ENCODE peak calls at places on chromosomes 7 and 10, in four cellular contexts. H is HepG2, W is K562, I is GM12878. K is an unnamed sample.

GRCh38 chr10:114925675-114926204 is 12.3 kb upstream of the TRUB1 start:
- DNase-seq in W (no peak), H (no peak), I (no peak), K (no peak)

GRCh38 chr10:74244097-74244685 is 93.2 kb downstream of the ADK start:
- DNase-seq in I (no peak), H (peak), W (no peak), K (no peak)

GRCh38 chr7:81285142-81285871 is 366.5 kb upstream of the SEMA3C start:
- DNase-seq in I (no peak), H (no peak), W (no peak), K (no peak)

GRCh38 chr10:116774728-116775151 is 32.4 kb upstream of the HSPA12A start:
- DNase-seq in W (no peak), I (no peak), H (no peak), K (no peak)

GRCh38 chr7:93601363-93601762 is 26.8 kb upstream of the CALCR start:
- DNase-seq in I (no peak), H (no peak), W (no peak), K (no peak)

GRCh38 chr10:9625266-9625776 is 1392.4 kb upstream of the CELF2 start:
- DNase-seq in I (no peak), H (no peak), W (no peak), K (no peak)

GRCh38 chr7:122803851-122804250 is 82.4 kb downstream of the CADPS2 start:
- DNase-seq in H (no peak), I (no peak), W (no peak), K (no peak)

GRCh38 chr10:621500-621899 is 68.0 kb downstream of the DIP2C start:
- DNase-seq in W (no peak), I (no peak), H (no peak), K (no peak)

GRCh38 chr10:17009228-17009700 is 120.3 kb downstream of the CUBN start:
- DNase-seq in H (no peak), I (no peak), W (no peak), K (no peak)

GRCh38 chr7:42292991-42293521 is 56.0 kb upstream of the GLI3 start:
- DNase-seq in W (no peak), H (no peak), I (no peak), K (no peak)

GRCh38 chr10:3043512-3044368 is 23.6 kb upstream of the PFKP start:
- DNase-seq in I (no peak), W (peak), H (peak), K (peak)

GRCh38 chr10:34360984-34361383 is 454.1 kb downstream of the PARD3 start:
- DNase-seq in H (no peak), I (no peak), W (no peak), K (no peak)

GRCh38 chr7:106623846-106624245 is 37.1 kb downstream of the CCDC71L start:
- DNase-seq in W (no peak), I (no peak), H (no peak), K (no peak)

GRCh38 chr10:114694735-114695134 is 36.7 kb upstream of the ABLIM1 start:
- DNase-seq in W (peak), H (peak), I (no peak), K (peak)

GRCh38 chr7:121824276-121824675 is 48.7 kb upstream of the PTPRZ1 start:
- DNase-seq in I (no peak), W (no peak), H (peak), K (no peak)

GRCh38 chr10:94747838-94748237 is 14.6 kb upstream of the CYP2C19 start:
- DNase-seq in I (no peak), H (no peak), W (no peak), K (no peak)

GRCh38 chr10:79184141-79184625 is 115.4 kb downstream of the ZMIZ1 start:
- DNase-seq in H (peak), W (no peak), I (no peak), K (no peak)

GRCh38 chr10:6036861-6037321 is 25.3 kb downstream of the IL2RA start:
- DNase-seq in W (no peak), I (no peak), H (no peak), K (no peak)

GRCh38 chr10:25978771-25979170 is 44.7 kb downstream of the MYO3A start:
- DNase-seq in W (no peak), H (no peak), I (no peak), K (no peak)

GRCh38 chr10:93629636-93630291 is 17.4 kb downstream of the PDE6C start:
- DNase-seq in W (no peak), H (no peak), I (no peak), K (no peak)

GRCh38 chr7:96800824-96801223 is 91.2 kb upstream of the SEM1 start:
- DNase-seq in W (no peak), H (peak), I (no peak), K (no peak)

GRCh38 chr7:25813381-25813780 is 338.6 kb upstream of the NFE2L3 start:
- DNase-seq in H (no peak), I (no peak), W (no peak), K (no peak)

GRCh38 chr10:13712799-13713581 is 126.2 kb downstream of the PRPF18 start:
- DNase-seq in I (peak), H (no peak), W (peak), K (no peak)

GRCh38 chr10:62554632-62555199 is 180.5 kb downstream of the ZNF365 start:
- DNase-seq in I (no peak), H (peak), W (peak), K (peak)

GRCh38 chr10:18571076-18571475 is 80.3 kb downstream of the NSUN6 start:
- DNase-seq in I (no peak), W (no peak), H (no peak), K (no peak)
- TF ChIP-seq CBFB in I (no peak), W (no peak), H (no peak), K (no peak)

GRCh38 chr7:2635148-2635668 is 3.4 kb downstream of the TTYH3 start:
- DNase-seq in I (no peak), W (no peak), H (no peak), K (no peak)

GRCh38 chr7:2631924-2632716 is at the start of gene TTYH3:
- DNase-seq in W (no peak), I (no peak), H (no peak), K (no peak)

GRCh38 chr7:2632717-2633537 is 1.1 kb downstream of the TTYH3 start:
- DNase-seq in W (no peak), H (no peak), I (no peak), K (no peak)

GRCh38 chr7:2634265-2635145 is 2.7 kb downstream of the TTYH3 start:
- DNase-seq in I (no peak), H (no peak), W (no peak), K (no peak)

GRCh38 chr7:2633538-2634264 is 1.9 kb downstream of the TTYH3 start:
- DNase-seq in I (no peak), W (no peak), H (peak), K (no peak)
- TF ChIP-seq SP1 in I (no peak), W (no peak), H (no peak), K (no peak)

GRCh38 chr7:149873074-149873967 is 448 bp upstream of the ATP6V0E2 start:
- DNase-seq in H (peak), W (peak), I (peak), K (peak)

GRCh38 chr7:149874644-149875028 is 867 bp downstream of the ATP6V0E2 start:
- DNase-seq in I (no peak), H (peak), W (no peak), K (no peak)

GRCh38 chr7:149873968-149874643 is at the start of gene ATP6V0E2:
- DNase-seq in I (no peak), W (no peak), H (no peak), K (no peak)

GRCh38 chr7:149877890-149878522 is 4.2 kb downstream of the ATP6V0E2 start:
- DNase-seq in H (no peak), W (no peak), I (no peak), K (no peak)

DNA sequence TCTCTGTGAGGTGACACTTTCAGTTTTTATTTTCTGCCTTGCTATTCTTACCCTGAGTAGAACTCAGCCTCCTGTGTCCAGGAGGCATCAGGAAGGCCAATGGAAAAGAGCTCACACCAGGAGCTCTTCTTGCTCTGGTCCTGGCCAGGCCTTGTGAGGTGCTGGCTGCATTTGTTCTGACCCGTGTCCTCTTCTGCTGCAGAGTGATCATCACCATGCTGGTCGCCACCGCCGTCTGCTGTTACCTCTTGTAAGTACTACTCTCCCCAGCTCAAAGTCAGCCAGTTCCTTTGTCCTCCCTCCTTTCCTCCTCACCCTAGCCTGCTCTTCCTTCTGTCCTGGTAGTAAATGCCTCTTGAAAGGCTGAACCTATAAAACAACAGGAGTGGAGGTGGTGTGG is 1.6 kb downstream of the ATP6V0E2 start:
- DNase-seq in I (no peak), W (no peak), H (no peak), K (no peak)
- TF ChIP-seq CBFB in I (no peak), W (no peak), H (no peak), K (no peak)

GRCh38 chr7:27235387-27236052 is 7.1 kb upstream of the EVX1 start:
- DNase-seq in W (peak), I (no peak), H (peak), K (peak)

GRCh38 chr7:27239780-27240731 is 2.5 kb upstream of the EVX1 start:
- DNase-seq in W (peak), H (no peak), I (no peak), K (no peak)

GRCh38 chr7:27236053-27236410 is 6.6 kb upstream of the EVX1 start:
- DNase-seq in W (no peak), H (no peak), I (no peak), K (no peak)

GRCh38 chr7:27238979-27239779 is 3.4 kb upstream of the EVX1 start:
- DNase-seq in W (peak), H (no peak), I (no peak), K (no peak)

GRCh38 chr7:27237735-27238334 is 4.8 kb upstream of the EVX1 start:
- DNase-seq in I (no peak), H (no peak), W (no peak), K (no peak)
- TF ChIP-seq SP1 in I (no peak), H (no peak), W (no peak), K (no peak)

DNA sequence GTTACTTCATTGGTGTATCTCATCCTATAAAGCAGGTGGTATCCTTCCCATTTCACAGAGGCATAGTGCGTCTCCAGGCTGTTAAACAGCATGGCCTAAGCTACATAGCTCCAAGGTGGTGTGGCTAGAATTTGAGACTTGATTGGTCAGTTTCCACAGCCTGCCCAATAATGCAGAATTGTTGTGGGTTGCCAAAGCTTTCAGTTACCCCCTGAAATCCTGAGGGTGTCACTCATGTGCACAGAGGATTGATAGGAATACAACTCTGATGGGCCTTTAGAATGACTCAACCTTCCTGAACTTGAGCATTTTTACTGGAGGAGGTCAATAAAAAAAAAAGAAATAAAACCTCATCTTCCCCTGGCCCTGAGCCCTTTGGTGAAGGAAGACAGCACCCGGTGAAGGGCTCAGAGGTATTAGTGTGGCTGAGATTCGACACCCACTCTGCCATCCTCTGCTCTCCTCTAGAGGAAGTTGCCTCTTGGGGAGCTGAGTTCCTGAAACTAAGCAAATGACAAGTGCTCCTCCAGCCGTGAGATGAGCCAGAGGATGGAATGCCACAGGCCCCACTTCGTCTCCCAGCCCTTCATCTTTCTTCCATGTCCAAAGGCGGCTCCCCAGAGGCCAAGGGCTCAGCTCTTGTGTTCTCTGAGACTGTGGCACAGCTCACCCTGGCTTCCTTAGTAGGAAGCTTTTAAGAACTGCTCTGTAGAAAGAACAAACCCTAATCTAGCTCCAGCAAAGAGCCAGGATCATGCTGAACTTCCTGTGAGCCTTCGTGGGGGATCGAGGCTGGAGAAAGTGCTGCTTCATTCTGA is 1.0 kb downstream of the ACSL5 start:
- DNase-seq in I (no peak), W (no peak), H (peak), K (no peak)
- TF ChIP-seq CBFB in I (no peak), W (no peak), H (no peak), K (no peak)

GRCh38 chr7:46311951-46312350 is 390.9 kb upstream of the IGFBP3 start:
- DNase-seq in H (no peak), W (no peak), I (no peak), K (no peak)
- TF ChIP-seq SP1 in H (no peak), W (no peak), I (no peak), K (no peak)

GRCh38 chr10:70440296-70441160 is 953 bp downstream of the NODAL start:
- DNase-seq in W (peak), H (no peak), I (no peak), K (peak)
- TF ChIP-seq CBFB in W (no peak), H (no peak), I (no peak), K (no peak)

GRCh38 chr10:100883322-100883821 is 29.4 kb upstream of the SLF2 start:
- DNase-seq in H (no peak), W (no peak), I (no peak), K (no peak)

GRCh38 chr10:100882681-100883321 is 30.0 kb upstream of the SLF2 start:
- DNase-seq in H (no peak), I (no peak), W (no peak), K (no peak)

GRCh38 chr10:100879741-100880360 is 32.9 kb upstream of the SLF2 start:
- DNase-seq in W (peak), H (peak), I (no peak), K (no peak)

GRCh38 chr10:100881552-100882250 is 31.1 kb upstream of the SLF2 start:
- DNase-seq in I (no peak), W (no peak), H (no peak), K (no peak)

DNA sequence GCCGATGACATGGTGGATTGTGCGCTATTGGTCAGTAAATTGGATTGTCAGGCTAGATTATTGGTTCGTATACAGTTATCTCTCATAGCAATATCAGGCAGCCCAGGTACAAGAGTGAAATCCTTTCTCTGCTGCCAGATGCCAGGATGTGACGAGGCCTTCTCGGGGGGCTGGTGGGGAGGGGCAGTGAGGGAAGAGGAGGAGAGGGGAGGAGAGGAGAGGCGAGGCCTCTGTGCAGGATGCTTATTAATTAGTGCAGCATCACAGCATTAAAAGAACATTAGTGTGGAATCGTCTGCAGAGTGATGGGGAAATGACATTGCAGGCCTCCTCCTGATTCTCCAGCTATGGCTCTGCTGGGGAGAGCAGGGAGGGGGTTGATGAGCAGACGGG is 30.5 kb upstream of the SLF2 start:
- DNase-seq in H (no peak), I (no peak), W (no peak), K (no peak)
- TF ChIP-seq SP1 in H (no peak), I (no peak), W (no peak), K (no peak)

K was measured in WTC11.